ENCODE peak calls at places on chromosome 5, in five cellular contexts. One of them, this sample, is unnamed.

GRCh38 chr5:171647043-171647899 is 138.3 kb upstream of the SMIM23 start:
- DNase-seq in cardiac muscle cell: peak; percentile 65
- DNase-seq in choroid plexus epithelial cell: peak; percentile 92
- DNase-seq in WTC11: no peak
- DNase-seq in mesenchymal stem cell: peak; percentile 65
- DNase-seq in this sample: no peak

GRCh38 chr5:1193591-1193985 is 7.8 kb upstream of the SLC6A19 start:
- DNase-seq in cardiac muscle cell: no peak
- DNase-seq in choroid plexus epithelial cell: no peak
- DNase-seq in WTC11: peak; percentile 12
- DNase-seq in mesenchymal stem cell: no peak
- DNase-seq in this sample: no peak

GRCh38 chr5:9924614-9925013 is 294.5 kb upstream of the TAS2R1 start:
- DNase-seq in cardiac muscle cell: peak; percentile 97
- DNase-seq in choroid plexus epithelial cell: peak; percentile 98
- DNase-seq in WTC11: no peak
- DNase-seq in mesenchymal stem cell: peak; percentile 94
- DNase-seq in this sample: no peak

GRCh38 chr5:62778327-62779009 is 199.8 kb downstream of the LRRC70 start:
- DNase-seq in cardiac muscle cell: no peak
- DNase-seq in choroid plexus epithelial cell: no peak
- DNase-seq in WTC11: no peak
- DNase-seq in mesenchymal stem cell: peak; percentile 5
- DNase-seq in this sample: no peak

GRCh38 chr5:14659821-14660607 is 4.5 kb upstream of the OTULIN start:
- DNase-seq in cardiac muscle cell: peak; percentile 73
- DNase-seq in choroid plexus epithelial cell: peak; percentile 37
- DNase-seq in WTC11: no peak
- DNase-seq in mesenchymal stem cell: no peak
- DNase-seq in this sample: no peak

GRCh38 chr5:160423025-160423554 is 1.4 kb downstream of the PTTG1 start:
- DNase-seq in cardiac muscle cell: no peak
- DNase-seq in choroid plexus epithelial cell: no peak
- DNase-seq in WTC11: no peak
- DNase-seq in mesenchymal stem cell: no peak
- DNase-seq in this sample: no peak

GRCh38 chr5:151040211-151040747 is 19.9 kb downstream of the GPX3 start:
- DNase-seq in cardiac muscle cell: peak; percentile 18
- DNase-seq in choroid plexus epithelial cell: peak; percentile 70
- DNase-seq in WTC11: no peak
- DNase-seq in mesenchymal stem cell: no peak
- DNase-seq in this sample: no peak

GRCh38 chr5:132090107-132090506 is 16.5 kb downstream of the CSF2 start:
- DNase-seq in cardiac muscle cell: peak; percentile 69
- DNase-seq in choroid plexus epithelial cell: peak; percentile 82
- DNase-seq in WTC11: no peak
- DNase-seq in mesenchymal stem cell: peak; percentile 88
- DNase-seq in this sample: no peak

GRCh38 chr5:181061645-181062044 is 21.6 kb downstream of the BTNL9 start:
- DNase-seq in cardiac muscle cell: no peak
- DNase-seq in choroid plexus epithelial cell: no peak
- DNase-seq in WTC11: no peak
- DNase-seq in mesenchymal stem cell: no peak
- DNase-seq in this sample: no peak

GRCh38 chr5:109399092-109399759 is 10.5 kb downstream of the PJA2 start:
- DNase-seq in cardiac muscle cell: peak; percentile 79
- DNase-seq in choroid plexus epithelial cell: peak; percentile 74
- DNase-seq in WTC11: no peak
- DNase-seq in mesenchymal stem cell: no peak
- DNase-seq in this sample: no peak

GRCh38 chr5:58582411-58583393 is at the start of gene RAB3C:
- DNase-seq in cardiac muscle cell: peak; percentile 96
- DNase-seq in choroid plexus epithelial cell: peak; percentile 96
- DNase-seq in WTC11: peak; percentile 95
- DNase-seq in mesenchymal stem cell: peak; percentile 92
- DNase-seq in this sample: peak; percentile 59

GRCh38 chr5:137372386-137373160 is 126.6 kb downstream of the SPOCK1 start:
- DNase-seq in cardiac muscle cell: peak; percentile 20
- DNase-seq in choroid plexus epithelial cell: no peak
- DNase-seq in WTC11: no peak
- DNase-seq in mesenchymal stem cell: no peak
- DNase-seq in this sample: no peak

GRCh38 chr5:142014911-142015584 is 2.2 kb upstream of the GNPDA1 start:
- DNase-seq in cardiac muscle cell: peak; percentile 64
- DNase-seq in choroid plexus epithelial cell: peak; percentile 75
- DNase-seq in WTC11: no peak
- DNase-seq in mesenchymal stem cell: peak; percentile 61
- DNase-seq in this sample: no peak

GRCh38 chr5:131563434-131564228 is 71.4 kb downstream of the RAPGEF6 start:
- DNase-seq in cardiac muscle cell: no peak
- DNase-seq in choroid plexus epithelial cell: no peak
- DNase-seq in WTC11: no peak
- DNase-seq in mesenchymal stem cell: no peak
- DNase-seq in this sample: no peak

GRCh38 chr5:76701298-76701697 is 14.6 kb upstream of the F2R start:
- DNase-seq in cardiac muscle cell: peak; percentile 79
- DNase-seq in choroid plexus epithelial cell: peak; percentile 95
- DNase-seq in WTC11: no peak
- DNase-seq in mesenchymal stem cell: peak; percentile 88
- DNase-seq in this sample: no peak

GRCh38 chr5:132335402-132335801 is 34.1 kb upstream of the SLC22A5 start:
- DNase-seq in cardiac muscle cell: no peak
- DNase-seq in choroid plexus epithelial cell: no peak
- DNase-seq in WTC11: no peak
- DNase-seq in mesenchymal stem cell: no peak
- DNase-seq in this sample: no peak

GRCh38 chr5:6593148-6594016 is 39.5 kb downstream of the NSUN2 start:
- DNase-seq in cardiac muscle cell: no peak
- DNase-seq in choroid plexus epithelial cell: no peak
- DNase-seq in WTC11: no peak
- DNase-seq in mesenchymal stem cell: no peak
- DNase-seq in this sample: no peak

GRCh38 chr5:36944607-36945225 is 68.1 kb downstream of the NIPBL start:
- DNase-seq in cardiac muscle cell: peak; percentile 82
- DNase-seq in choroid plexus epithelial cell: peak; percentile 86
- DNase-seq in WTC11: no peak
- DNase-seq in mesenchymal stem cell: peak; percentile 75
- DNase-seq in this sample: peak; percentile 85

GRCh38 chr5:7970816-7971215 is 101.9 kb downstream of the MTRR start:
- DNase-seq in cardiac muscle cell: no peak
- DNase-seq in choroid plexus epithelial cell: no peak
- DNase-seq in WTC11: no peak
- DNase-seq in mesenchymal stem cell: no peak
- DNase-seq in this sample: no peak

GRCh38 chr5:162593881-162594280 is 526.3 kb downstream of the GABRG2 start:
- DNase-seq in cardiac muscle cell: no peak
- DNase-seq in choroid plexus epithelial cell: no peak
- DNase-seq in WTC11: no peak
- DNase-seq in mesenchymal stem cell: no peak
- DNase-seq in this sample: no peak

GRCh38 chr5:79842991-79843390 is 148.1 kb downstream of the MTX3 start:
- DNase-seq in cardiac muscle cell: no peak
- DNase-seq in choroid plexus epithelial cell: no peak
- DNase-seq in WTC11: no peak
- DNase-seq in mesenchymal stem cell: no peak
- DNase-seq in this sample: no peak

GRCh38 chr5:172440486-172440885 is 13.8 kb downstream of the SH3PXD2B start:
- DNase-seq in cardiac muscle cell: no peak
- DNase-seq in choroid plexus epithelial cell: no peak
- DNase-seq in WTC11: no peak
- DNase-seq in mesenchymal stem cell: no peak
- DNase-seq in this sample: no peak

GRCh38 chr5:81167078-81167477 is 66.0 kb upstream of the CKMT2 start:
- DNase-seq in cardiac muscle cell: no peak
- DNase-seq in choroid plexus epithelial cell: no peak
- DNase-seq in WTC11: no peak
- DNase-seq in mesenchymal stem cell: no peak
- DNase-seq in this sample: no peak

GRCh38 chr5:172284275-172284971 is 859 bp upstream of the UBTD2 start:
- DNase-seq in cardiac muscle cell: peak; percentile 38
- DNase-seq in choroid plexus epithelial cell: no peak
- DNase-seq in WTC11: no peak
- DNase-seq in mesenchymal stem cell: no peak
- DNase-seq in this sample: no peak

GRCh38 chr5:150645070-150645700 is 4.7 kb downstream of the SYNPO start:
- DNase-seq in cardiac muscle cell: peak; percentile 95
- DNase-seq in choroid plexus epithelial cell: peak; percentile 88
- DNase-seq in WTC11: no peak
- DNase-seq in mesenchymal stem cell: peak; percentile 87
- DNase-seq in this sample: no peak

GRCh38 chr5:1500411-1501091 is 23.2 kb downstream of the LPCAT1 start:
- DNase-seq in cardiac muscle cell: peak; percentile 75
- DNase-seq in choroid plexus epithelial cell: no peak
- DNase-seq in WTC11: no peak
- DNase-seq in mesenchymal stem cell: no peak
- DNase-seq in this sample: no peak

GRCh38 chr5:66223637-66224036 is 79.5 kb downstream of the SREK1 start:
- DNase-seq in cardiac muscle cell: peak; percentile 45
- DNase-seq in choroid plexus epithelial cell: peak; percentile 39
- DNase-seq in WTC11: peak; percentile 32
- DNase-seq in mesenchymal stem cell: no peak
- DNase-seq in this sample: no peak

GRCh38 chr5:77761606-77762005 is 14.5 kb downstream of the TBCA start:
- DNase-seq in cardiac muscle cell: no peak
- DNase-seq in choroid plexus epithelial cell: no peak
- DNase-seq in WTC11: no peak
- DNase-seq in mesenchymal stem cell: no peak
- DNase-seq in this sample: no peak

GRCh38 chr5:134124289-134125194 is 10.1 kb downstream of the TCF7 start:
- DNase-seq in cardiac muscle cell: no peak
- DNase-seq in choroid plexus epithelial cell: no peak
- DNase-seq in WTC11: no peak
- DNase-seq in mesenchymal stem cell: no peak
- DNase-seq in this sample: no peak

GRCh38 chr5:116864157-116864837 is 289.7 kb upstream of the SEMA6A start:
- DNase-seq in cardiac muscle cell: no peak
- DNase-seq in choroid plexus epithelial cell: peak; percentile 2
- DNase-seq in WTC11: peak; percentile 61
- DNase-seq in mesenchymal stem cell: peak; percentile 32
- DNase-seq in this sample: no peak

GRCh38 chr5:154708845-154709244 is 46.3 kb upstream of the LARP1 start:
- DNase-seq in cardiac muscle cell: no peak
- DNase-seq in choroid plexus epithelial cell: no peak
- DNase-seq in WTC11: no peak
- DNase-seq in mesenchymal stem cell: peak; percentile 18
- DNase-seq in this sample: no peak

GRCh38 chr5:159061186-159061796 is 38.4 kb downstream of the EBF1 start:
- DNase-seq in cardiac muscle cell: peak; percentile 69
- DNase-seq in choroid plexus epithelial cell: peak; percentile 82
- DNase-seq in WTC11: no peak
- DNase-seq in mesenchymal stem cell: peak; percentile 72
- DNase-seq in this sample: no peak

GRCh38 chr5:137142371-137143243 is 356.5 kb downstream of the SPOCK1 start:
- DNase-seq in cardiac muscle cell: peak; percentile 86
- DNase-seq in choroid plexus epithelial cell: peak; percentile 59
- DNase-seq in WTC11: no peak
- DNase-seq in mesenchymal stem cell: peak; percentile 91
- DNase-seq in this sample: no peak

GRCh38 chr5:126561908-126562307 is 33.1 kb downstream of the ALDH7A1 start:
- DNase-seq in cardiac muscle cell: no peak
- DNase-seq in choroid plexus epithelial cell: peak; percentile 38
- DNase-seq in WTC11: no peak
- DNase-seq in mesenchymal stem cell: peak; percentile 17
- DNase-seq in this sample: no peak

GRCh38 chr5:35771321-35771720 is 85.4 kb upstream of the IL7R start:
- DNase-seq in cardiac muscle cell: peak; percentile 80
- DNase-seq in choroid plexus epithelial cell: peak; percentile 95
- DNase-seq in WTC11: no peak
- DNase-seq in mesenchymal stem cell: peak; percentile 86
- DNase-seq in this sample: no peak

GRCh38 chr5:761206-761771 is 23.2 kb downstream of the ZDHHC11B start:
- DNase-seq in cardiac muscle cell: no peak
- DNase-seq in choroid plexus epithelial cell: no peak
- DNase-seq in WTC11: no peak
- DNase-seq in mesenchymal stem cell: no peak
- DNase-seq in this sample: no peak

This sample was measured in NCI-H2081 treated with DMSO at 0.1 percent for 48 hours.